ENCODE peak calls at places on chromosome 19, in nine cellular contexts. C, U, V, L, D, E, F, J and Z are unnamed samples.

GRCh38 chr19:1523412-1524205 is at the start of gene PLK5:
- DNase-seq in C (peak; percentile 66), U (no peak), V (no peak), L (no peak), D (no peak), E (no peak), F (no peak), J (no peak), Z (no peak)

GRCh38 chr19:50203281-50204080 is at the start of gene MYH14:
- DNase-seq in C (peak; percentile 97), U (peak; percentile 63), V (no peak), L (peak; percentile 93), D (no peak), E (no peak), F (peak; percentile 65), J (peak; percentile 37), Z (no peak)

GRCh38 chr19:6834433-6834832 is 52.9 kb upstream of the ADGRE1 start:
- DNase-seq in C (no peak), U (no peak), V (no peak), L (no peak), D (no peak), E (no peak), F (no peak), J (no peak), Z (no peak)

GRCh38 chr19:42634409-42635232 is 39.9 kb upstream of the CEACAM8 start:
- DNase-seq in C (peak; percentile 83), U (peak; percentile 68), V (no peak), L (no peak), D (no peak), E (no peak), F (peak; percentile 38), J (peak; percentile 51), Z (no peak)

GRCh38 chr19:48961051-48961649 is 4.0 kb upstream of the FTL start:
- DNase-seq in C (no peak), U (no peak), V (no peak), L (no peak), D (no peak), E (peak; percentile 44), F (no peak), J (no peak), Z (no peak)

GRCh38 chr19:16066611-16067104 is 9.6 kb upstream of the TPM4 start:
- DNase-seq in C (no peak), U (peak; percentile 60), V (peak; percentile 30), L (no peak), D (no peak), E (peak; percentile 57), F (peak; percentile 54), J (peak; percentile 59), Z (peak; percentile 59)

GRCh38 chr19:46602392-46603194 is 1.5 kb downstream of the CALM3 start:
- DNase-seq in C (peak; percentile 28), U (peak; percentile 73), V (peak; percentile 57), L (peak; percentile 38), D (no peak), E (no peak), F (no peak), J (no peak), Z (no peak)

GRCh38 chr19:46408611-46409039 is 4.7 kb downstream of the CCDC8 start:
- DNase-seq in C (no peak), U (peak; percentile 60), V (no peak), L (peak; percentile 86), D (no peak), E (no peak), F (peak; percentile 49), J (peak; percentile 59), Z (no peak)

GRCh38 chr19:6680141-6680540 is 10.2 kb upstream of the TNFSF14 start:
- DNase-seq in C (no peak), U (no peak), V (no peak), L (no peak), D (no peak), E (no peak), F (no peak), J (peak; percentile 25), Z (no peak)

GRCh38 chr19:10431254-10431942 is 11.1 kb downstream of the PDE4A start:
- DNase-seq in C (peak; percentile 49), U (peak; percentile 47), V (no peak), L (peak; percentile 51), D (no peak), E (peak; percentile 81), F (peak; percentile 35), J (no peak), Z (peak; percentile 55)

GRCh38 chr19:19342086-19343015 is 21.7 kb downstream of the MAU2 start:
- DNase-seq in C (peak; percentile 89), U (peak; percentile 56), V (no peak), L (peak; percentile 83), D (peak; percentile 13), E (no peak), F (peak; percentile 54), J (peak; percentile 67), Z (no peak)

GRCh38 chr19:38556521-38557174 is 61.1 kb downstream of the MAP4K1 start:
- DNase-seq in C (peak; percentile 30), U (peak; percentile 30), V (no peak), L (peak; percentile 2), D (no peak), E (peak; percentile 63), F (no peak), J (peak; percentile 55), Z (no peak)

GRCh38 chr19:48154003-48154402 is 16.1 kb downstream of the LIG1 start:
- DNase-seq in C (no peak), U (no peak), V (no peak), L (no peak), D (no peak), E (no peak), F (peak; percentile 67), J (no peak), Z (no peak)

GRCh38 chr19:2129892-2130770 is 21.2 kb downstream of the AP3D1 start:
- DNase-seq in C (no peak), U (no peak), V (no peak), L (no peak), D (no peak), E (no peak), F (no peak), J (no peak), Z (no peak)

GRCh38 chr19:11295665-11296245 is at the start of gene TSPAN16:
- DNase-seq in C (no peak), U (no peak), V (no peak), L (no peak), D (no peak), E (no peak), F (no peak), J (no peak), Z (no peak)

GRCh38 chr19:45450042-45450380 is 17.8 kb upstream of the FOSB start:
- DNase-seq in C (no peak), U (no peak), V (no peak), L (no peak), D (no peak), E (peak; percentile 60), F (no peak), J (no peak), Z (peak; percentile 64)

GRCh38 chr19:13905634-13906524 is at the start of the genes BRME1 and CC2D1A:
- DNase-seq in C (peak; percentile 96), U (peak; percentile 93), V (peak; percentile 94), L (peak; percentile 97), D (peak; percentile 85), E (peak; percentile 95), F (peak; percentile 79), J (peak; percentile 91), Z (peak; percentile 92)

GRCh38 chr19:27966390-27966816 is 1246.5 kb downstream of the UQCRFS1 start:
- DNase-seq in C (peak; percentile 51), U (peak; percentile 48), V (no peak), L (no peak), D (no peak), E (no peak), F (peak; percentile 13), J (peak; percentile 27), Z (no peak)

GRCh38 chr19:5914946-5915781 is 1.1 kb downstream of the CAPS start:
- DNase-seq in C (no peak), U (no peak), V (no peak), L (no peak), D (no peak), E (no peak), F (no peak), J (no peak), Z (no peak)

GRCh38 chr19:47256688-47257410 is 524 bp downstream of the CCDC9 start:
- DNase-seq in C (peak; percentile 100), U (peak; percentile 100), V (peak; percentile 100), L (peak; percentile 100), D (peak; percentile 89), E (peak; percentile 99), F (peak; percentile 98), J (peak; percentile 99), Z (peak; percentile 97)

GRCh38 chr19:32224371-32225244 is 120.8 kb upstream of the ZNF507 start:
- DNase-seq in C (peak; percentile 72), U (peak; percentile 71), V (peak; percentile 57), L (peak; percentile 80), D (no peak), E (peak; percentile 54), F (peak; percentile 28), J (peak; percentile 37), Z (peak; percentile 50)

GRCh38 chr19:18007939-18008673 is at the start of gene ARRDC2:
- DNase-seq in C (peak; percentile 95), U (peak; percentile 96), V (peak; percentile 85), L (peak; percentile 95), D (peak; percentile 90), E (peak; percentile 93), F (peak; percentile 92), J (peak; percentile 93), Z (peak; percentile 90)

GRCh38 chr19:42443944-42444398 is 1.2 kb upstream of the CXCL17 start:
- DNase-seq in C (no peak), U (no peak), V (no peak), L (no peak), D (peak; percentile 32), E (no peak), F (no peak), J (no peak), Z (no peak)

GRCh38 chr19:48636859-48637448 is at the start of gene DBP:
- DNase-seq in C (peak; percentile 63), U (peak; percentile 71), V (no peak), L (peak; percentile 78), D (peak; percentile 29), E (peak; percentile 67), F (no peak), J (no peak), Z (peak; percentile 62)